ENCODE peak calls at places on chromosomes 7 and 10, in seven cellular contexts. Z, W, U, I, S, J and R are unnamed samples.

GRCh38 chr7:38801786-38802185 is 107.2 kb downstream of the VPS41 start:
- DNase-seq in S (no peak), W (no peak), J (no peak), Z (no peak), U (no peak), I (no peak), R (no peak)

GRCh38 chr7:131090188-131090587 is 237.5 kb upstream of the MKLN1 start:
- DNase-seq in W (no peak), S (no peak), Z (no peak), I (no peak), J (no peak), U (no peak), R (no peak)

GRCh38 chr7:111796671-111797070 is 234.4 kb upstream of the IMMP2L start:
- DNase-seq in J (peak; percentile 58), W (no peak), I (no peak), U (no peak), Z (no peak), S (no peak), R (no peak)

GRCh38 chr7:29126804-29127203 is 19.5 kb downstream of the CPVL start:
- DNase-seq in W (peak; percentile 23), S (no peak), I (no peak), Z (no peak), J (no peak), U (peak; percentile 62), R (no peak)

GRCh38 chr10:131532291-131532690 is 220.8 kb upstream of the TCERG1L start:
- DNase-seq in W (no peak), I (no peak), J (no peak), U (no peak), Z (no peak), S (no peak), R (no peak)

GRCh38 chr10:80444124-80444523 is 10.0 kb upstream of the TSPAN14 start:
- DNase-seq in W (no peak), U (no peak), Z (no peak), S (no peak), I (no peak), J (no peak), R (no peak)

GRCh38 chr7:22610258-22610657 is 110.3 kb upstream of the STEAP1B start:
- DNase-seq in U (no peak), Z (no peak), J (no peak), W (no peak), S (no peak), I (no peak), R (no peak)

GRCh38 chr7:7175075-7175695 is 7.2 kb upstream of the C1GALT1 start:
- DNase-seq in J (no peak), S (no peak), I (no peak), U (no peak), W (no peak), Z (no peak), R (no peak)

GRCh38 chr7:121083790-121084251 is 95.3 kb downstream of the CPED1 start:
- DNase-seq in Z (no peak), S (no peak), U (no peak), W (peak; percentile 57), I (no peak), J (no peak), R (no peak)

GRCh38 chr7:121083138-121083789 is 94.8 kb downstream of the CPED1 start:
- DNase-seq in Z (no peak), W (peak; percentile 81), I (no peak), S (no peak), J (no peak), U (no peak), R (no peak)

GRCh38 chr7:121084748-121085336 is 96.3 kb downstream of the CPED1 start:
- DNase-seq in Z (no peak), J (no peak), I (no peak), W (peak; percentile 92), U (no peak), S (no peak), R (no peak)

GRCh38 chr7:121085922-121086321 is 97.4 kb downstream of the CPED1 start:
- DNase-seq in Z (no peak), J (no peak), I (no peak), S (no peak), W (no peak), U (no peak), R (no peak)

GRCh38 chr7:121084256-121084655 is 95.7 kb downstream of the CPED1 start:
- DNase-seq in Z (no peak), I (no peak), J (no peak), W (no peak), S (no peak), U (no peak), R (no peak)
- H3K4me1 ChIP-seq in Z (peaks cover 13% of the 10 kb centered on the region), I (no peaks in the 10 kb centered on the region), J (no peaks in the 10 kb centered on the region), W (peaks cover 62% of the 10 kb centered on the region), S (no peaks in the 10 kb centered on the region), U (no peaks in the 10 kb centered on the region), R (peaks cover 12% of the 10 kb centered on the region)

DNA sequence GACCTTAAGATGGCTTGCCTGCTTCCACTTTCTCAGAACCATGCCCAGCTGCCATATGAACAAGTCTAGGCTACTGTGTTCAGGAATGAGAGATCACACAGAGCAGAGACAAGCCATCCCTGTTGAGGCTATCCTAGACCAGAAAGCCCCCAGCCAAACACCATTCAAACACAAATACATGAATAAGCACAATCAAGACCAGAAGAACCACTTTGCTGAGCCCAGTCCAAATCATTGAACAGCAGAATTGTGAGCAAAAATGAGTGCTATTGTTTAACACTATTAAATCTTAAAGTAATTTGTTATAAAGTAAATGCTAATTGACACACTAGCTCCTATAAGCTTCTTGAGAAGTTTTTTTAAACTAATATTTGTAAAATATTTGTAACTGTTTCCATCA is 79.0 kb upstream of the LYZL1 start:
- DNase-seq in S (no peak), I (no peak), Z (no peak), J (no peak), W (no peak), U (no peak), R (no peak)
- H3K4me3 ChIP-seq in S (no peak overlapping the region), I (no peak overlapping the region), Z (no peak overlapping the region), J (no peak overlapping the region), W (no peak overlapping the region), U (no peak overlapping the region), R (no peak overlapping the region)

GRCh38 chr10:121522841-121523240 is 75.4 kb downstream of the FGFR2 start:
- DNase-seq in W (no peak), I (no peak), U (no peak), J (no peak), Z (no peak), S (no peak), R (no peak)
- H3K4me1 ChIP-seq in W (no peaks in the 10 kb centered on the region), I (peaks cover 13% of the 10 kb centered on the region), U (no peaks in the 10 kb centered on the region), J (peaks cover 11% of the 10 kb centered on the region), Z (peaks cover 17% of the 10 kb centered on the region), S (no peaks in the 10 kb centered on the region), R (peaks cover 47% of the 10 kb centered on the region)

GRCh38 chr10:34812771-34813170 is 2.3 kb downstream of the PARD3 start:
- DNase-seq in J (no peak), I (no peak), Z (no peak), W (no peak), U (no peak), S (no peak), R (no peak)
- H3K4me3 ChIP-seq in J (peak overlapping the region; percentile 96), I (no peak overlapping the region), Z (no peak overlapping the region), W (peak overlapping the region; percentile 72), U (no peak overlapping the region), S (no peak overlapping the region), R (peak overlapping the region; percentile 72)

GRCh38 chr10:123147635-123148413 is at the start of gene HMX2:
- DNase-seq in U (no peak), Z (peak; percentile 51), J (peak; percentile 89), I (no peak), W (no peak), S (no peak), R (no peak)

GRCh38 chr10:123146013-123146891 is 1.7 kb upstream of the HMX2 start:
- DNase-seq in W (no peak), J (peak; percentile 64), S (no peak), Z (no peak), I (no peak), U (no peak), R (no peak)

GRCh38 chr10:123148414-123149161 is 652 bp downstream of the HMX2 start:
- DNase-seq in Z (no peak), W (no peak), I (no peak), S (no peak), J (peak; percentile 85), U (no peak), R (no peak)

GRCh38 chr10:123145542-123146012 is 2.4 kb upstream of the HMX2 start:
- DNase-seq in J (peak; percentile 59), W (no peak), Z (no peak), U (no peak), I (no peak), S (no peak), R (no peak)

DNA sequence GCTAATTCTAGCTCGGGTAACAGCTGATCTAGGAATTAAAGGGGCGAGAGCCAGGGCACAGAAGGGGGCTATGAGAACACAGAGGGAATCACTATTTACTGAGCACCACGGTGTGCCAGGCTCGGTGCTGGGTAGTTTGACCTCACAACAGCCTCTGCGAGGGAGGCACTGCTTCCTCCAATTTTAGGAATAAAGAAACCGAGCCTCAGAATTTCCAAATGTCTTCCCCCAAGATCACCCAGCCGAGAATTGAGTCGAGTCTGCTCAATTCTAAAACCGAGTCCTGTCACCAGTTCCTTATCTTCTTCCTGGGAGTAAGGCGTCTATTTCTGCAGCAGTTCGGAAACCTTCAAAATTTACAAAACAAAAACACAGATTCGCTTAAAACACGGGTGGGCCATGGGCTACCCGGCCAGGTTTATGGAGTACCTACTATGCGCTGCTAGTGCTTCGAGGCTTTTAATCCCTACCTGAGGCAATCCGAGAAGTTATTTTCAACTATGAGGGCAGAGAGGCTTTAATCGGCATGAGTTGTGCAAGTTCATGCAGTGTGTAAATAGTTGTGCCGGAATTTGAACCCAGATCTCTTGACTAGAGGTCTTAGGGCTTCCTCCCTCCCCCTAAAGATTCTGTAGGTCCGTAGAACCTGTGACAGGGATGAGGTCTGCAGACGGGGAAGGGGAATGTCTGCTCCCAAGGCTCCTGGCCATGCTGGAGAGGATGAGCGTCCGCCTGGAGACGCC is 873 bp upstream of the HMX2 start:
- DNase-seq in I (no peak), W (no peak), Z (no peak), J (no peak), S (no peak), U (no peak), R (no peak)
- H3K4me1 ChIP-seq in I (peaks cover 5% of the 10 kb centered on the region), W (peaks cover 6% of the 10 kb centered on the region), Z (peaks cover 12% of the 10 kb centered on the region), J (peaks cover 3% of the 10 kb centered on the region), S (peaks cover 86% of the 10 kb centered on the region), U (peaks cover 6% of the 10 kb centered on the region), R (peaks cover 48% of the 10 kb centered on the region)

DNA sequence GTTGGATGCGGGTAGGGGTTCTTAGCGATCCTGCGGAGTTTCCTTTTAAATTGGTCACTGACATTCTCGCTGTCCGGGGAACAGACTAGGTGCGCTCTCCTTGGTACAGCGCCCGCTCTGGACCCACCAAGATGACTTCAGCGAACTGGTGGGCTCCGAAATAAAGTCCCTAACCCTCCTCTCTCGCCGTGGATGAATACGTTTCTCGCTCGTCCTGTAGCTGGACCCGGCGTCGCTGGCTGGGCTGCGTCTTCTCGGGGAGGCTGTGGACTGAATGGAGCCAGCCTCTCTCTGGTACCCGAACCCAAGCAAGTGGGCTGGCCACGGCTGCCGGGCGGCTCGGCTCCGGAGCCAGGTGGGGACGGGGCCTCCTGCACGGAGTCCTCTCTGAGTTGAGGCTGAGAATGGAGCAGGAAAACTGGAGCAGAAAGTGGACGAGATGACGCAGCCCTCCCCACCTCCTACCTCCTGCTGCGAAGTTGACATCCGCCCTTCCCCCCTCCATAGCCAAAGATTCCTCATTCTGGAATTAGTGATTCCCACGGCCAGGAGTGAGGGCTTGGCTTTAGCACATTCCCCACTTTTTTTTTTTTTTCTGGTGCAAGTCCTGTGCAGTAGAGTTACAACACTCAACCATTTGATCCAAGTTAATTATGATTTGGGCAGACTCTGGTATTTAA is 1.5 kb downstream of the UNC5B start:
- DNase-seq in W (no peak), U (no peak), S (no peak), Z (peak; percentile 63), I (peak; percentile 47), J (peak; percentile 82), R (no peak)
- H3K4me3 ChIP-seq in W (peak overlapping the region; percentile 64), U (no peak overlapping the region), S (no peak overlapping the region), Z (peak overlapping the region; percentile 96), I (peak overlapping the region; percentile 53), J (peak overlapping the region; percentile 86), R (peak overlapping the region; percentile 77)